ENCODE peak calls at places on chromosomes 5 and 9, in nine cellular contexts. One of them, this sample, is unnamed.

GRCh38 chr9:8784813-8785212 is 985.2 kb upstream of the DMAC1 start:
- DNase-seq in heart left ventricle: no peak
- DNase-seq in RPMI7951: no peak
- DNase-seq in uterus: no peak
- DNase-seq in dorsolateral prefrontal cortex: no peak
- DNase-seq in posterior cingulate gyrus: no peak
- DNase-seq in DMS79: peak; percentile 33
- DNase-seq in germinal center: no peak
- DNase-seq in prostate gland: no peak
- DNase-seq in this sample: no peak

GRCh38 chr9:87612536-87612935 is 113.4 kb upstream of the CTSL start:
- DNase-seq in uterus: no peak
- DNase-seq in prostate gland: no peak
- DNase-seq in germinal center: no peak
- DNase-seq in dorsolateral prefrontal cortex: no peak
- DNase-seq in RPMI7951: no peak
- DNase-seq in heart left ventricle: no peak
- DNase-seq in DMS79: no peak
- DNase-seq in posterior cingulate gyrus: no peak
- DNase-seq in this sample: no peak

GRCh38 chr9:99779277-99779676 is 42.4 kb upstream of the NR4A3 start:
- DNase-seq in posterior cingulate gyrus: no peak
- DNase-seq in uterus: no peak
- DNase-seq in dorsolateral prefrontal cortex: no peak
- DNase-seq in RPMI7951: peak; percentile 21
- DNase-seq in prostate gland: no peak
- DNase-seq in DMS79: no peak
- DNase-seq in germinal center: no peak
- DNase-seq in heart left ventricle: no peak
- DNase-seq in this sample: no peak

GRCh38 chr9:70998962-70999361 is 122.5 kb downstream of the TRPM3 start:
- DNase-seq in dorsolateral prefrontal cortex: no peak
- DNase-seq in heart left ventricle: no peak
- DNase-seq in DMS79: no peak
- DNase-seq in RPMI7951: no peak
- DNase-seq in germinal center: no peak
- DNase-seq in prostate gland: no peak
- DNase-seq in posterior cingulate gyrus: no peak
- DNase-seq in uterus: no peak
- DNase-seq in this sample: no peak

GRCh38 chr9:91682806-91683205 is 259.2 kb upstream of the NFIL3 start:
- DNase-seq in RPMI7951: peak; percentile 68
- DNase-seq in uterus: no peak
- DNase-seq in posterior cingulate gyrus: no peak
- DNase-seq in germinal center: no peak
- DNase-seq in prostate gland: no peak
- DNase-seq in DMS79: no peak
- DNase-seq in dorsolateral prefrontal cortex: no peak
- DNase-seq in heart left ventricle: no peak
- DNase-seq in this sample: no peak

GRCh38 chr5:123215929-123216702 is 127.1 kb downstream of the PRDM6 start:
- DNase-seq in posterior cingulate gyrus: no peak
- DNase-seq in dorsolateral prefrontal cortex: no peak
- DNase-seq in uterus: no peak
- DNase-seq in germinal center: no peak
- DNase-seq in heart left ventricle: no peak
- DNase-seq in prostate gland: no peak
- DNase-seq in RPMI7951: no peak
- DNase-seq in DMS79: no peak
- DNase-seq in this sample: no peak

GRCh38 chr5:146751054-146751453 is 127.5 kb downstream of the PPP2R2B start:
- DNase-seq in prostate gland: no peak
- DNase-seq in dorsolateral prefrontal cortex: no peak
- DNase-seq in germinal center: no peak
- DNase-seq in uterus: no peak
- DNase-seq in DMS79: no peak
- DNase-seq in heart left ventricle: no peak
- DNase-seq in RPMI7951: no peak
- DNase-seq in posterior cingulate gyrus: no peak
- DNase-seq in this sample: no peak

GRCh38 chr5:150624334-150625163 is 15.9 kb upstream of the SYNPO start:
- DNase-seq in heart left ventricle: peak; percentile 73
- DNase-seq in posterior cingulate gyrus: no peak
- DNase-seq in DMS79: no peak
- DNase-seq in germinal center: peak; percentile 73
- DNase-seq in dorsolateral prefrontal cortex: peak; percentile 47
- DNase-seq in prostate gland: no peak
- DNase-seq in RPMI7951: no peak
- DNase-seq in uterus: no peak
- DNase-seq in this sample: no peak

GRCh38 chr5:353599-354580 is 32.4 kb downstream of the AHRR start:
- DNase-seq in DMS79: no peak
- DNase-seq in dorsolateral prefrontal cortex: no peak
- DNase-seq in uterus: no peak
- DNase-seq in posterior cingulate gyrus: no peak
- DNase-seq in heart left ventricle: no peak
- DNase-seq in germinal center: no peak
- DNase-seq in RPMI7951: no peak
- DNase-seq in prostate gland: no peak
- DNase-seq in this sample: no peak

GRCh38 chr5:119470851-119471451 is 18.7 kb downstream of the HSD17B4 start:
- DNase-seq in heart left ventricle: no peak
- DNase-seq in dorsolateral prefrontal cortex: no peak
- DNase-seq in RPMI7951: peak; percentile 26
- DNase-seq in DMS79: no peak
- DNase-seq in prostate gland: no peak
- DNase-seq in posterior cingulate gyrus: no peak
- DNase-seq in uterus: no peak
- DNase-seq in germinal center: no peak
- DNase-seq in this sample: no peak

GRCh38 chr9:121975801-121976277 is 117.3 kb downstream of the TTLL11 start:
- DNase-seq in DMS79: no peak
- DNase-seq in prostate gland: no peak
- DNase-seq in uterus: no peak
- DNase-seq in heart left ventricle: no peak
- DNase-seq in germinal center: no peak
- DNase-seq in dorsolateral prefrontal cortex: no peak
- DNase-seq in RPMI7951: no peak
- DNase-seq in posterior cingulate gyrus: no peak
- DNase-seq in this sample: no peak

GRCh38 chr5:137308311-137308710 is 190.8 kb downstream of the SPOCK1 start:
- DNase-seq in germinal center: no peak
- DNase-seq in prostate gland: no peak
- DNase-seq in RPMI7951: no peak
- DNase-seq in posterior cingulate gyrus: no peak
- DNase-seq in heart left ventricle: no peak
- DNase-seq in uterus: no peak
- DNase-seq in DMS79: no peak
- DNase-seq in dorsolateral prefrontal cortex: no peak
- DNase-seq in this sample: no peak

GRCh38 chr9:83986765-83987401 is 6.3 kb downstream of the RMI1 start:
- DNase-seq in prostate gland: peak; percentile 16
- DNase-seq in germinal center: no peak
- DNase-seq in heart left ventricle: no peak
- DNase-seq in RPMI7951: peak; percentile 55
- DNase-seq in DMS79: no peak
- DNase-seq in uterus: no peak
- DNase-seq in dorsolateral prefrontal cortex: no peak
- DNase-seq in posterior cingulate gyrus: no peak
- DNase-seq in this sample: no peak